ENCODE peak calls at places on chromosomes 5 and 9, in six cellular contexts. A, O, B, V, D and L are unnamed samples.

GRCh38 chr5:39200081-39200480 is 19.3 kb downstream of the FYB1 start:
- ATAC-seq in O (no peak), B (no peak), A (no peak), V (no peak), D (no peak), L (no peak)

GRCh38 chr9:84303061-84303460 is 37.5 kb downstream of the SLC28A3 start:
- ATAC-seq in B (no peak), A (no peak), O (no peak), V (no peak), D (no peak), L (no peak)

GRCh38 chr5:157596449-157596848 is 20.9 kb upstream of the ADAM19 start:
- ATAC-seq in B (no peak), O (no peak), A (peak; percentile 68), D (peak; percentile 44), V (no peak), L (peak; percentile 73)

GRCh38 chr9:83744206-83744605 is 36.4 kb upstream of the UBQLN1 start:
- ATAC-seq in B (no peak), A (no peak), V (no peak), D (no peak), O (no peak), L (no peak)

GRCh38 chr9:82808478-82808877 is 254.5 kb downstream of the RASEF start:
- ATAC-seq in V (no peak), O (no peak), D (no peak), A (no peak), B (no peak), L (no peak)

GRCh38 chr5:1167361-1167727 is 34.1 kb upstream of the SLC6A19 start:
- ATAC-seq in A (no peak), V (no peak), O (no peak), B (peak; percentile 9), D (no peak), L (no peak)

GRCh38 chr9:112913326-112913725 is 22.6 kb upstream of the SLC46A2 start:
- ATAC-seq in V (no peak), O (no peak), D (no peak), B (no peak), A (no peak), L (no peak)

GRCh38 chr9:132943677-132944293 is 631 bp downstream of the TSC1 start:
- ATAC-seq in B (peak; percentile 2), V (no peak), O (no peak), D (no peak), A (no peak), L (no peak)

GRCh38 chr9:121309833-121310425 is 42.0 kb downstream of the GSN start:
- ATAC-seq in B (no peak), O (no peak), A (no peak), V (no peak), D (no peak), L (no peak)

GRCh38 chr9:113137196-113138168 is 13.3 kb upstream of the SLC31A2 start:
- ATAC-seq in O (peak; percentile 48), A (no peak), D (no peak), B (no peak), V (no peak), L (no peak)

GRCh38 chr5:989961-990530 is 18.6 kb upstream of the NKD2 start:
- ATAC-seq in V (no peak), O (peak; percentile 76), D (no peak), A (no peak), B (no peak), L (no peak)

GRCh38 chr5:135392256-135392655 is 6.8 kb downstream of the MACROH2A1 start:
- ATAC-seq in O (peak; percentile 1), B (peak; percentile 29), A (no peak), V (peak; percentile 36), D (no peak), L (peak; percentile 80)

GRCh38 chr9:125911861-125912260 is 164.7 kb downstream of the PBX3 start:
- ATAC-seq in D (no peak), V (peak; percentile 24), A (no peak), O (no peak), B (peak; percentile 38), L (no peak)

GRCh38 chr5:160133071-160133917 is 14.0 kb upstream of the PWWP2A start:
- ATAC-seq in A (no peak), V (no peak), B (no peak), D (no peak), O (peak; percentile 84), L (no peak)

GRCh38 chr5:173163219-173163618 is 18.9 kb downstream of the BNIP1 start:
- ATAC-seq in D (no peak), B (no peak), A (no peak), V (no peak), O (peak; percentile 61), L (no peak)

GRCh38 chr5:41270423-41271251 is 57.3 kb upstream of the C6 start:
- ATAC-seq in V (peak; percentile 89), B (peak; percentile 98), D (no peak), A (no peak), O (peak; percentile 95), L (peak; percentile 45)

GRCh38 chr9:92988215-92988731 is 41.0 kb downstream of the FGD3 start:
- ATAC-seq in O (no peak), A (peak; percentile 68), D (no peak), B (no peak), V (no peak), L (peak; percentile 82)

GRCh38 chr5:74032617-74033016 is 406.6 kb downstream of the ARHGEF28 start:
- ATAC-seq in V (no peak), D (no peak), A (no peak), B (no peak), O (no peak), L (no peak)

GRCh38 chr5:58755397-58755796 is 172.5 kb downstream of the RAB3C start:
- ATAC-seq in V (no peak), B (no peak), D (no peak), O (no peak), A (no peak), L (no peak)

GRCh38 chr5:175880797-175881312 is 9.5 kb downstream of the CPLX2 start:
- ATAC-seq in D (no peak), O (peak; percentile 29), B (no peak), A (no peak), V (no peak), L (no peak)

GRCh38 chr9:97307500-97308163 is at the start of gene CCDC180:
- ATAC-seq in O (peak; percentile 43), A (no peak), V (peak; percentile 11), D (no peak), B (no peak), L (no peak)

GRCh38 chr5:30436718-30437117 is 756.8 kb upstream of the CDH6 start:
- ATAC-seq in B (no peak), O (no peak), D (no peak), V (no peak), A (no peak), L (no peak)